ENCODE peak calls at places on chromosomes 5 and 9, in eight cellular contexts. V is cardiac fibroblast, W is pancreas, R is BJ, M is epithelial cell of esophagus, N is cardiac muscle cell, X is IMR-90, H is AG10803. Y is an unnamed sample.

GRCh38 chr5:176823076-176823481 is 12.7 kb downstream of the UNC5A start:
- DNase-seq in V (no peak), W (no peak), R (no peak), M (no peak), N (no peak), X (no peak), H (no peak), Y (no peak)

GRCh38 chr5:136364307-136364706 is 1.0 kb downstream of the TRPC7 start:
- DNase-seq in V (no peak), W (no peak), R (no peak), M (peak), N (no peak), X (no peak), H (no peak), Y (no peak)

GRCh38 chr9:126417684-126418083 is 91.1 kb downstream of the MVB12B start:
- DNase-seq in V (no peak), W (no peak), R (no peak), M (no peak), N (no peak), X (no peak), H (no peak), Y (no peak)

GRCh38 chr9:115117999-115118470 is at the start of gene TNC:
- DNase-seq in V (peak), W (no peak), R (no peak), M (peak), N (peak), X (peak), H (peak), Y (no peak)

GRCh38 chr5:137695651-137696428 is 40.0 kb downstream of the KLHL3 start:
- DNase-seq in V (peak), W (no peak), R (no peak), M (no peak), N (no peak), X (no peak), H (no peak), Y (no peak)

GRCh38 chr5:1235379-1235778 is 10.2 kb downstream of the SLC6A18 start:
- DNase-seq in V (no peak), W (no peak), R (no peak), M (no peak), N (no peak), X (no peak), H (no peak), Y (no peak)

GRCh38 chr5:54867310-54867944 is 118.0 kb downstream of the ESM1 start:
- DNase-seq in V (peak), W (no peak), R (no peak), M (peak), N (peak), X (peak), H (peak), Y (no peak)

GRCh38 chr9:114087721-114088120 is 9.6 kb upstream of the AMBP start:
- DNase-seq in V (no peak), W (no peak), R (no peak), M (no peak), N (no peak), X (no peak), H (no peak), Y (no peak)

GRCh38 chr9:132894857-132895846 is 16.5 kb downstream of the SPACA9 start:
- DNase-seq in V (no peak), W (no peak), R (no peak), M (peak), N (no peak), X (no peak), H (no peak), Y (no peak)

GRCh38 chr9:130932220-130933069 is 6.6 kb downstream of the FIBCD1 start:
- DNase-seq in V (peak), W (no peak), R (no peak), M (peak), N (peak), X (peak), H (no peak), Y (no peak)

GRCh38 chr9:93952119-93952783 is 2.9 kb downstream of the BARX1 start:
- DNase-seq in V (no peak), W (no peak), R (no peak), M (no peak), N (no peak), X (no peak), H (no peak), Y (no peak)

GRCh38 chr9:27371382-27371781 is 74.4 kb upstream of the EQTN start:
- DNase-seq in V (no peak), W (peak), R (no peak), M (peak), N (no peak), X (no peak), H (no peak), Y (peak)

GRCh38 chr9:8412327-8412726 is 612.7 kb upstream of the DMAC1 start:
- DNase-seq in V (no peak), W (no peak), R (no peak), M (no peak), N (no peak), X (no peak), H (no peak), Y (no peak)

GRCh38 chr5:37811866-37812265 is 28.0 kb downstream of the GDNF start:
- DNase-seq in V (no peak), W (no peak), R (no peak), M (no peak), N (no peak), X (no peak), H (peak), Y (no peak)

GRCh38 chr5:68216737-68217231 is 1.2 kb downstream of the PIK3R1 start:
- DNase-seq in V (peak), W (no peak), R (no peak), M (peak), N (no peak), X (peak), H (no peak), Y (no peak)

GRCh38 chr5:80738466-80738865 is 83.7 kb upstream of the DHFR start:
- DNase-seq in V (no peak), W (no peak), R (no peak), M (no peak), N (no peak), X (no peak), H (no peak), Y (no peak)

GRCh38 chr5:180323929-180324632 is 29.1 kb downstream of the GFPT2 start:
- DNase-seq in V (peak), W (no peak), R (no peak), M (peak), N (no peak), X (peak), H (peak), Y (peak)

GRCh38 chr5:181207214-181207959 is 2.4 kb upstream of the TRIM7 start:
- DNase-seq in V (peak), W (peak), R (peak), M (peak), N (peak), X (peak), H (peak), Y (no peak)

GRCh38 chr9:113922160-113922559 is 46.1 kb downstream of the ZNF618 start:
- DNase-seq in V (no peak), W (no peak), R (no peak), M (no peak), N (no peak), X (no peak), H (no peak), Y (no peak)

GRCh38 chr5:13328316-13328715 is 616.2 kb downstream of the DNAH5 start:
- DNase-seq in V (no peak), W (no peak), R (no peak), M (no peak), N (no peak), X (no peak), H (no peak), Y (no peak)

GRCh38 chr5:84248013-84248412 is 136.7 kb downstream of the EDIL3 start:
- DNase-seq in V (no peak), W (no peak), R (no peak), M (no peak), N (no peak), X (no peak), H (no peak), Y (no peak)
- H3K4me3 ChIP-seq in V (no peak), W (no peak), R (no peak), M (no peak), N (no peak), X (no peak), H (no peak), Y (no peak)

GRCh38 chr9:91954841-91955471 is 4.9 kb upstream of the ROR2 start:
- DNase-seq in V (peak), W (peak), R (peak), M (peak), N (peak), X (peak), H (peak), Y (no peak)
- TF ChIP-seq CTCF in V (peak), W (peak), R (peak), M (peak), N (peak), X (peak), H (peak), Y (peak)

GRCh38 chr9:20608582-20608981 is 13.7 kb downstream of the MLLT3 start:
- DNase-seq in V (no peak), W (no peak), R (no peak), M (no peak), N (no peak), X (no peak), H (no peak), Y (no peak)

GRCh38 chr9:20603524-20604268 is 18.6 kb downstream of the MLLT3 start:
- DNase-seq in V (no peak), W (no peak), R (no peak), M (no peak), N (no peak), X (no peak), H (no peak), Y (no peak)

GRCh38 chr9:20606637-20607036 is 15.7 kb downstream of the MLLT3 start:
- DNase-seq in V (no peak), W (peak), R (no peak), M (no peak), N (no peak), X (no peak), H (no peak), Y (no peak)

GRCh38 chr9:20601292-20601691 is 21.0 kb downstream of the MLLT3 start:
- DNase-seq in V (no peak), W (no peak), R (no peak), M (no peak), N (no peak), X (no peak), H (no peak), Y (no peak)

GRCh38 chr9:20604561-20604960 is 17.7 kb downstream of the MLLT3 start:
- DNase-seq in V (peak), W (no peak), R (no peak), M (no peak), N (no peak), X (peak), H (no peak), Y (no peak)
- H3K4me3 ChIP-seq in V (peak), W (no peak), R (peak), M (no peak), N (no peak), X (peak), H (peak), Y (no peak)

GRCh38 chr9:134223601-134224122 is 59.3 kb upstream of the RNU6ATAC start:
- DNase-seq in V (no peak), W (no peak), R (no peak), M (no peak), N (no peak), X (no peak), H (no peak), Y (no peak)
- TF ChIP-seq CTCF in V (no peak), W (no peak), R (no peak), M (no peak), N (no peak), X (no peak), H (no peak), Y (no peak)

GRCh38 chr5:39498247-39498952 is 73.6 kb upstream of the DAB2 start:
- DNase-seq in V (peak), W (no peak), R (no peak), M (peak), N (no peak), X (peak), H (no peak), Y (no peak)

GRCh38 chr5:39502704-39503103 is 77.9 kb upstream of the DAB2 start:
- DNase-seq in V (no peak), W (no peak), R (no peak), M (no peak), N (no peak), X (no peak), H (no peak), Y (no peak)

GRCh38 chr5:39500656-39501295 is 76.0 kb upstream of the DAB2 start:
- DNase-seq in V (peak), W (no peak), R (no peak), M (no peak), N (no peak), X (peak), H (peak), Y (no peak)

GRCh38 chr5:39503148-39503547 is 78.4 kb upstream of the DAB2 start:
- DNase-seq in V (peak), W (no peak), R (no peak), M (no peak), N (no peak), X (peak), H (peak), Y (no peak)

GRCh38 chr5:39501403-39501802 is 76.6 kb upstream of the DAB2 start:
- DNase-seq in V (peak), W (no peak), R (no peak), M (peak), N (no peak), X (peak), H (peak), Y (no peak)
- H3K4me3 ChIP-seq in V (no peak), W (no peak), R (no peak), M (no peak), N (no peak), X (no peak), H (peak), Y (no peak)